ENCODE peak calls at places on chromosomes 4 and X, in seven cellular contexts. L is HCT116, S is K562, F is HepG2, C is GM12878, Z is SK-N-SH, E is H1. B is an unnamed sample.
A peak's percentile ranks its signal among the peaks of the same experiment; 100 is the strongest.

GRCh38 chrX:29295987-29296680 is 708.9 kb downstream of the IL1RAPL1 start:
- DNase-seq in L (no peak), S (no peak), F (no peak), C (no peak), Z (no peak), E (no peak), B (no peak)

GRCh38 chr4:61783050-61783449 is 582.9 kb downstream of the ADGRL3 start:
- DNase-seq in L (no peak), S (no peak), F (no peak), C (no peak), Z (no peak), E (no peak), B (no peak)

GRCh38 chrX:125170459-125170858 is 149.2 kb upstream of the TEX13C start:
- DNase-seq in L (no peak), S (no peak), F (no peak), C (no peak), Z (no peak), E (no peak), B (no peak)

GRCh38 chr4:119337010-119337409 is 15.1 kb upstream of the FABP2 start:
- DNase-seq in L (no peak), S (no peak), F (no peak), C (no peak), Z (no peak), E (no peak), B (no peak)

GRCh38 chr4:89558147-89558546 is 250.5 kb upstream of the GPRIN3 start:
- DNase-seq in L (peak; percentile 7), S (no peak), F (no peak), C (no peak), Z (no peak), E (no peak), B (peak; percentile 1)

GRCh38 chr4:71366776-71367175 is 28.0 kb downstream of the SLC4A4 start:
- DNase-seq in L (no peak), S (no peak), F (no peak), C (no peak), Z (no peak), E (no peak), B (no peak)

GRCh38 chrX:130385520-130385919 is at the start of gene GPR119:
- DNase-seq in L (no peak), S (no peak), F (no peak), C (no peak), Z (no peak), E (no peak), B (no peak)

GRCh38 chr4:102299708-102300107 is 45.6 kb downstream of the SLC39A8 start:
- DNase-seq in L (peak; percentile 32), S (peak; percentile 70), F (peak; percentile 21), C (no peak), Z (peak; percentile 24), E (peak; percentile 53), B (peak; percentile 53)

GRCh38 chrX:138294951-138295350 is 416.6 kb downstream of the FGF13 start:
- DNase-seq in L (no peak), S (no peak), F (no peak), C (no peak), Z (no peak), E (no peak), B (no peak)

GRCh38 chr4:11741190-11741652 is 312.5 kb upstream of the HS3ST1 start:
- DNase-seq in L (no peak), S (no peak), F (no peak), C (no peak), Z (no peak), E (no peak), B (no peak)

GRCh38 chr4:98352403-98352802 is 91.2 kb downstream of the RAP1GDS1 start:
- DNase-seq in L (no peak), S (no peak), F (no peak), C (no peak), Z (no peak), E (no peak), B (no peak)

GRCh38 chrX:126064901-126065541 is 101.1 kb downstream of the DCAF12L2 start:
- DNase-seq in L (no peak), S (no peak), F (no peak), C (no peak), Z (no peak), E (no peak), B (no peak)

GRCh38 chr4:30756553-30756952 is 36.4 kb downstream of the PCDH7 start:
- DNase-seq in L (no peak), S (no peak), F (no peak), C (no peak), Z (no peak), E (no peak), B (no peak)

GRCh38 chrX:41693024-41693423 is 4.3 kb downstream of the GPR34 start:
- DNase-seq in L (no peak), S (no peak), F (no peak), C (no peak), Z (no peak), E (no peak), B (no peak)

GRCh38 chrX:13489451-13489850 is 80.0 kb upstream of the EGFL6 start:
- DNase-seq in L (no peak), S (no peak), F (no peak), C (no peak), Z (no peak), E (no peak), B (no peak)

GRCh38 chr4:24659241-24659961 is 75.0 kb upstream of the DHX15 start:
- DNase-seq in L (no peak), S (no peak), F (no peak), C (no peak), Z (no peak), E (no peak), B (peak; percentile 60)

GRCh38 chrX:109839694-109840358 is 106.8 kb upstream of the ACSL4 start:
- DNase-seq in L (peak; percentile 10), S (peak; percentile 69), F (no peak), C (no peak), Z (no peak), E (peak; percentile 44), B (no peak)

GRCh38 chrX:44470816-44471215 is 71.8 kb downstream of the FUNDC1 start:
- DNase-seq in L (no peak), S (no peak), F (no peak), C (no peak), Z (no peak), E (no peak), B (no peak)

GRCh38 chrX:83759872-83760271 is 101.1 kb upstream of the CYLC1 start:
- DNase-seq in L (no peak), S (no peak), F (peak; percentile 6), C (no peak), Z (peak; percentile 2), E (no peak), B (peak; percentile 1)

GRCh38 chrX:28312965-28313364 is 274.3 kb upstream of the IL1RAPL1 start:
- DNase-seq in L (no peak), S (no peak), F (no peak), C (no peak), Z (no peak), E (no peak), B (no peak)

GRCh38 chr4:1830642-1831228 is 25.2 kb downstream of the LETM1 start:
- DNase-seq in L (no peak), S (no peak), F (no peak), C (no peak), Z (no peak), E (no peak), B (no peak)

GRCh38 chr4:185721190-185721948 is 90.6 kb downstream of the SORBS2 start:
- DNase-seq in L (no peak), S (no peak), F (peak; percentile 68), C (no peak), Z (no peak), E (no peak), B (no peak)

GRCh38 chr4:37892641-37893040 is 1.8 kb downstream of the TBC1D1 start:
- DNase-seq in L (no peak), S (no peak), F (no peak), C (peak; percentile 61), Z (no peak), E (no peak), B (no peak)

GRCh38 chrX:22081475-22082092 is 49.5 kb downstream of the PHEX start:
- DNase-seq in L (peak; percentile 8), S (peak; percentile 39), F (peak; percentile 18), C (no peak), Z (peak; percentile 22), E (peak; percentile 66), B (peak; percentile 59)
- TF ChIP-seq JUND in L (no peak), S (no peak), F (no peak), C (no peak), Z (no peak), E (no peak), B (no peak)

DNA sequence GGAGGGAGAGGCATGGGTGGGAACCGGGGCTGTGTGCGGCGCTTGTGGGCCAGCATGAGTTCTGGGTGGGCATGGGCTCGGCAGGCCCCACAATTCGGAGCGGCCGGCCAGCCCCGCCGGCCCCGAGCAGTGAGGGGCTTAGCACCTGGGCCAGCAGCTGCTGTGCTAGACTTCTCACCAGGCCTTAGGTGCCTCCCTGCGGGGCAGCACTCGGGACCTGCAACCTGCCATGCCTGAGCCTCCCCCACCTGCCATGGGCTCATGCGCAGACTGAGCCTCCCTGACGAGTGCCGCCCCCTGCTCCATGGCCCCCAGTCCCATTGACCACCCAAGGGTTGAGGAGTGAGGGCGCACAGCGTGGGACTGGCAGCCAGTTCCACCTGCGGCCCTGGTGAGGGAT is 573.9 kb downstream of the TMA16 start:
- DNase-seq in L (no peak), S (no peak), F (no peak), C (no peak), Z (no peak), E (no peak), B (no peak)
- TF ChIP-seq JUND in L (no peak), S (no peak), F (no peak), C (no peak), Z (no peak), E (no peak), B (no peak)

DNA sequence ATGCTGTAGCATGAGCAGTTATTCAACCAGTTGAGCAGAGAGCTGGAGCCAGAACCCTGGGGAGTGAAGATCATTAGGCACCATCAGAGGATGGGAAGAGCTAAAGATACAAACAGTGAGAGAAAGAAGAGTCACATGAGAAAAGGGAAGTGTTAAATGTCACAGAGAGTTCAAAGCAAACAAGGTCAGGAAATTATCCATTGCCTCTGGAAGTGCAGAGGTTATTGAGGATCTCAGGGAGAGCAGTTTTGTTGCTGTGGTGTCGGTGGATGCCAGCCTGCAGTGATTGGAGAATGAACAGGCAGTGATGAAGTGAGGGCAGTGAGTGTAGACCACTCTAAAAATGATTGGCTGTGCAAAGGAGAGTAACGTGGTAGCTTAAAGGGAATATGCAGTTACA is 17.7 kb downstream of the SPARCL1 start:
- DNase-seq in L (no peak), S (no peak), F (no peak), C (no peak), Z (no peak), E (no peak), B (no peak)
- TF ChIP-seq JUND in L (no peak), S (no peak), F (no peak), C (no peak), Z (no peak), E (no peak), B (no peak)

GRCh38 chr4:162836773-162837172 is 329.9 kb downstream of the NAF1 start:
- DNase-seq in L (no peak), S (no peak), F (no peak), C (no peak), Z (no peak), E (no peak), B (no peak)

GRCh38 chr4:162837241-162837640 is 329.4 kb downstream of the NAF1 start:
- DNase-seq in L (no peak), S (no peak), F (no peak), C (no peak), Z (no peak), E (no peak), B (no peak)

GRCh38 chr4:162839814-162840213 is 326.9 kb downstream of the NAF1 start:
- DNase-seq in L (no peak), S (no peak), F (peak; percentile 3), C (no peak), Z (no peak), E (no peak), B (no peak)

GRCh38 chr4:162837679-162838078 is 329.0 kb downstream of the NAF1 start:
- DNase-seq in L (no peak), S (no peak), F (no peak), C (no peak), Z (no peak), E (no peak), B (no peak)

GRCh38 chr4:162838671-162839070 is 328.0 kb downstream of the NAF1 start:
- DNase-seq in L (no peak), S (no peak), F (no peak), C (no peak), Z (no peak), E (no peak), B (peak; percentile 22)
- TF ChIP-seq JUND in L (no peak), S (no peak), F (no peak), C (no peak), Z (no peak), E (no peak), B (no peak)

B was measured in T47D.